ENCODE peak calls at places on chromosomes 4 and X, in four cellular contexts. S is HepG2, F is GM12878, O is WTC11. D is an unnamed sample.

GRCh38 chr4:127498366-127498765 is 134.4 kb upstream of the INTU start:
- DNase-seq in S (no peak), F (no peak), O (no peak), D (no peak)

GRCh38 chrX:12721042-12721441 is 70.2 kb upstream of the PRPS2 start:
- DNase-seq in S (no peak), F (no peak), O (peak), D (no peak)

GRCh38 chr4:154998284-154998683 is 210.2 kb upstream of the NPY2R start:
- DNase-seq in S (no peak), F (no peak), O (no peak), D (no peak)

GRCh38 chr4:75630932-75631320 is 598 bp upstream of the CDKL2 start:
- DNase-seq in S (no peak), F (no peak), O (no peak), D (no peak)

GRCh38 chrX:1511829-1512228 is 25.2 kb downstream of the P2RY8 start:
- DNase-seq in S (no peak), F (no peak), O (no peak), D (no peak)

GRCh38 chrX:107451754-107452153 is 2.3 kb downstream of the FRMPD3 start:
- DNase-seq in S (no peak), F (no peak), O (peak), D (no peak)

GRCh38 chr4:25662306-25662705 is 6.7 kb downstream of the SLC34A2 start:
- DNase-seq in S (no peak), F (no peak), O (no peak), D (no peak)

GRCh38 chr4:65046496-65047101 is 623.7 kb downstream of the EPHA5 start:
- DNase-seq in S (no peak), F (no peak), O (no peak), D (no peak)

GRCh38 chr4:74330295-74330750 is 22.1 kb downstream of the EPGN start:
- DNase-seq in S (no peak), F (no peak), O (no peak), D (peak)

GRCh38 chr4:8599657-8600056 is 7.1 kb downstream of the CPZ start:
- DNase-seq in S (no peak), F (no peak), O (no peak), D (peak)

GRCh38 chr4:108830509-108831244 is 67.8 kb upstream of the ETNPPL start:
- DNase-seq in S (no peak), F (no peak), O (no peak), D (peak)

GRCh38 chr4:157012296-157012695 is 40.7 kb upstream of the PDGFC start:
- DNase-seq in S (no peak), F (no peak), O (no peak), D (no peak)

GRCh38 chr4:171025776-171026175 is 787.4 kb upstream of the GALNTL6 start:
- DNase-seq in S (no peak), F (no peak), O (no peak), D (no peak)

GRCh38 chr4:84177831-84178230 is 321.3 kb downstream of the NKX6-1 start:
- DNase-seq in S (no peak), F (no peak), O (no peak), D (no peak)

GRCh38 chr4:55181606-55182005 is 56.2 kb upstream of the KDR start:
- DNase-seq in S (no peak), F (no peak), O (no peak), D (no peak)

GRCh38 chr4:3245676-3246075 is 3.3 kb upstream of the MSANTD1 start:
- DNase-seq in S (no peak), F (no peak), O (no peak), D (no peak)

DNA sequence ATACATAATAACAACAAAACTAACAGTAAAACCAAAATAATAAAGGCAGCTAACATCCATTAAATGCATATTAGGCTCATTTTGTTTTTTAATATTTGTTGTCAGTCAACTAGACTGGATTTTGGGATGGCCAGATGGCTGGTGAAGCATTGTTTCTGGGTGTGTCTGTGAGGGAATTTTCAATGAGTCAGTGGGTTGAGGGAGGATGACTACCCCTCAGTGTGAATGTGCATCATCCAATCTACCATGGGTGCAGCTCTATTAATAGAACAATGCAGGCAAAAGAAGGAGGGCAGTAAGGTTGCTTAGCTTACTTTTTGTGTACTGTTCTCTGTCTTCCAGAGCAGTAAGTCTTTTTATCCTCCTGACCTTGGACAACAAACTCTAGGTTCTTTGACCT is 484.2 kb upstream of the HS3ST1 start:
- DNase-seq in S (no peak), F (no peak), O (no peak), D (no peak)
- TF ChIP-seq TCF7 in S (no peak), F (no peak), O (no peak), D (no peak)

GRCh38 chrX:153866302-153867019 is 19.5 kb downstream of the L1CAM start:
- DNase-seq in S (no peak), F (no peak), O (no peak), D (no peak)
- TF ChIP-seq ATF3 in S (no peak), F (no peak), O (no peak), D (no peak)

GRCh38 chrX:153974726-153975286 is 2.3 kb downstream of the TMEM187 start:
- DNase-seq in S (peak), F (no peak), O (no peak), D (no peak)

GRCh38 chrX:153974003-153974725 is 1.6 kb downstream of the TMEM187 start:
- DNase-seq in S (no peak), F (no peak), O (no peak), D (no peak)

GRCh38 chrX:153971632-153972367 is at the start of gene HCFC1:
- DNase-seq in S (peak), F (peak), O (peak), D (peak)

GRCh38 chrX:153972368-153973126 is at the start of gene TMEM187:
- DNase-seq in S (peak), F (peak), O (peak), D (peak)

DNA sequence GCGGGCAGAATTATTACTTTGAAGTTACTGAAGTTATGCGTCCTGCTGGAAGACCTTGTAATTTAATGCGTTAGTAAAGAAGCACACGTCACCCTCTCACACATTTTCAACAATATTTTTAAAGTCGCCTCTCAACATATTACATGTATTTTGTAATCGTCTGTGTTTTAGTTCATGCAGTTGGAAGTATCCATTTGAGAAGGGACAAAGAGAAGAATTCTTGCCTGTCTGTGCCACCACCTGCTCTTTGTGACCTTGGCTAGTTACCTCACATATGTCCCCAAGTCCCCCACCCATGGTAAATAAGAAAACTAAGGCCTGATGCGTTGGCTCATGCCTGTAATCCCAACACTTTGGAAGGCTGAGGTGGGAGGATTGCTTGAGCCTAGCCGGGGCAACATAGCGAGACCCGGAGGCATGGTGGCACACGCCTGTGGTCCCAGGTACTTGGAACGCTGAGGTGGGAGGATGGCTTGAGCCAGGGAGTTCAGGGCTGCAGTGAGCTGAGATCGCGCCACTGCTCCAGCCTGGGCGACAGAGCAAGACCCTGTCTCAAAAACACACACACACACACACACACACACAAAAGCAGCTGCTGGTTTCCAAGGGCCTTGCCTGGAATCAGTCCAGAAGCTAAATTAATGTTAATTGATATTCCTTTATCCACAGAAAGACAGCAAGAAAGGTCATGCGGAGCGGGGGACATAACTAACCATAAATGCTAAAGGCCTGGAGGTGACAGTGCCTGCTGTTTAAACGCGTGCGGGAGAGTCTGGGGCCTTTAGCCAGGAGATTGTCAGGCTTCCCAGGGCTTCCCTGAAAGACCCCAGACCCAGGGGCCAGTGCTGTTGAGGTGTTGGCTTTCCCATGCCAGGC is 811 bp downstream of the TMEM187 start:
- DNase-seq in S (peak), F (no peak), O (no peak), D (peak)
- TF ChIP-seq TCF7 in S (no peak), F (no peak), O (no peak), D (no peak)

DNA sequence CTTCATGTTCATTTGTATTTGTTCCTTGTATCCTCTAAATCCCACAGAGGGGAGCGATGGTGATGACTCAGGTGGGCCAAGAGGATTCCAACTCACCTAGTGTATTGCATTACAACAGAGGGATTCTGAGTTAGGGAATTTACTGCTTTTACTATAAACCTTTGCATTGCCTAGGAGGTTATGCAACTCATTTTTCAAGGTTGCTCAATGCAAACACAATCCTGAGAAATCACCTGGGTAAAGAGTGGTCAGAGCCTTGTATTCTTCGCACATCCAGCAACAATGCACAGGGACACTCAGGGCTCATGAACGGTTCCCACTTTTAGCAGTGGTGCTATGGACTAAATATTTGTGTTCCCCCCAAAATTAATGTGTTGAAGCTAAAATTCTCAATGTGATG is 28.6 kb upstream of the LSM6 start:
- DNase-seq in S (peak), F (no peak), O (no peak), D (no peak)
- TF ChIP-seq ATF3 in S (no peak), F (no peak), O (no peak), D (no peak)

GRCh38 chr4:1983846-1984405 is 24.8 kb downstream of the NELFA start:
- DNase-seq in S (no peak), F (no peak), O (no peak), D (no peak)
- TF ChIP-seq TCF7 in S (no peak), F (no peak), O (no peak), D (no peak)